ENCODE peak calls at places on chromosome 21, in four cellular contexts. One of them, this sample, is unnamed.

GRCh38 chr21:33251119-33251518 is 15.0 kb upstream of the IL10RB start:
- DNase-seq in ascending aorta: no peak
- DNase-seq in lung: no peak
- DNase-seq in BJ: no peak
- DNase-seq in this sample: no peak

GRCh38 chr21:42002421-42002958 is 7.7 kb downstream of the ZBTB21 start:
- DNase-seq in ascending aorta: no peak
- DNase-seq in lung: no peak
- DNase-seq in BJ: peak; percentile 87
- DNase-seq in this sample: peak; percentile 70

GRCh38 chr21:38171723-38172344 is 85.0 kb upstream of the KCNJ15 start:
- DNase-seq in ascending aorta: no peak
- DNase-seq in lung: no peak
- DNase-seq in BJ: no peak
- DNase-seq in this sample: peak; percentile 80

GRCh38 chr21:41833138-41834115 is 45.7 kb downstream of the PRDM15 start:
- DNase-seq in ascending aorta: no peak
- DNase-seq in lung: no peak
- DNase-seq in BJ: no peak
- DNase-seq in this sample: no peak

GRCh38 chr21:35077975-35078374 is 28.9 kb upstream of the RUNX1 start:
- DNase-seq in ascending aorta: no peak
- DNase-seq in lung: no peak
- DNase-seq in BJ: no peak
- DNase-seq in this sample: no peak

GRCh38 chr21:18772404-18772803 is 368.8 kb upstream of the TMPRSS15 start:
- DNase-seq in ascending aorta: no peak
- DNase-seq in lung: no peak
- DNase-seq in BJ: no peak
- DNase-seq in this sample: peak; percentile 31

GRCh38 chr21:33949516-33950424 is 34.2 kb upstream of the ATP5PO start:
- DNase-seq in ascending aorta: no peak
- DNase-seq in lung: no peak
- DNase-seq in BJ: no peak
- DNase-seq in this sample: no peak

GRCh38 chr21:33325222-33326067 is 675 bp downstream of the IFNAR1 start:
- DNase-seq in ascending aorta: peak; percentile 30
- DNase-seq in lung: peak; percentile 71
- DNase-seq in BJ: peak; percentile 42
- DNase-seq in this sample: peak; percentile 19

GRCh38 chr21:33800753-33801423 is 114.7 kb downstream of the ATP5PO start:
- DNase-seq in ascending aorta: no peak
- DNase-seq in lung: no peak
- DNase-seq in BJ: no peak
- DNase-seq in this sample: no peak

GRCh38 chr21:42424848-42425602 is 21.3 kb downstream of the UBASH3A start:
- DNase-seq in ascending aorta: no peak
- DNase-seq in lung: no peak
- DNase-seq in BJ: no peak
- DNase-seq in this sample: no peak

GRCh38 chr21:22120616-22121266 is 1122.5 kb downstream of the NCAM2 start:
- DNase-seq in ascending aorta: no peak
- DNase-seq in lung: no peak
- DNase-seq in BJ: no peak
- DNase-seq in this sample: no peak

GRCh38 chr21:33801424-33802405 is 113.9 kb downstream of the ATP5PO start:
- DNase-seq in ascending aorta: no peak
- DNase-seq in lung: no peak
- DNase-seq in BJ: peak; percentile 51
- DNase-seq in this sample: peak; percentile 56

GRCh38 chr21:18041012-18041411 is 203.6 kb upstream of the CHODL start:
- DNase-seq in ascending aorta: no peak
- DNase-seq in lung: no peak
- DNase-seq in BJ: no peak
- DNase-seq in this sample: no peak

GRCh38 chr21:35476616-35477395 is 427.7 kb upstream of the RUNX1 start:
- DNase-seq in ascending aorta: no peak
- DNase-seq in lung: no peak
- DNase-seq in BJ: no peak
- DNase-seq in this sample: no peak

GRCh38 chr21:30714946-30715345 is 3.6 kb downstream of the KRTAP21-3 start:
- DNase-seq in ascending aorta: no peak
- DNase-seq in lung: no peak
- DNase-seq in BJ: no peak
- DNase-seq in this sample: no peak

GRCh38 chr21:37861561-37861960 is 54.7 kb downstream of the KCNJ6 start:
- DNase-seq in ascending aorta: no peak
- DNase-seq in lung: no peak
- DNase-seq in BJ: no peak
- DNase-seq in this sample: no peak

GRCh38 chr21:29938968-29939858 is 583 bp downstream of the GRIK1 start:
- DNase-seq in ascending aorta: no peak
- DNase-seq in lung: no peak
- DNase-seq in BJ: no peak
- DNase-seq in this sample: no peak

GRCh38 chr21:38766987-38767722 is 38.6 kb upstream of the ETS2 start:
- DNase-seq in ascending aorta: no peak
- DNase-seq in lung: no peak
- DNase-seq in BJ: no peak
- DNase-seq in this sample: no peak

GRCh38 chr21:25871566-25871965 is 136.8 kb downstream of the GABPA start:
- DNase-seq in ascending aorta: no peak
- DNase-seq in lung: no peak
- DNase-seq in BJ: no peak
- DNase-seq in this sample: no peak
- TF ChIP-seq CTCF in ascending aorta: no peak
- TF ChIP-seq CTCF in lung: no peak
- TF ChIP-seq CTCF in BJ: peak; percentile 5
- TF ChIP-seq CTCF in this sample: peak; percentile 27

DNA sequence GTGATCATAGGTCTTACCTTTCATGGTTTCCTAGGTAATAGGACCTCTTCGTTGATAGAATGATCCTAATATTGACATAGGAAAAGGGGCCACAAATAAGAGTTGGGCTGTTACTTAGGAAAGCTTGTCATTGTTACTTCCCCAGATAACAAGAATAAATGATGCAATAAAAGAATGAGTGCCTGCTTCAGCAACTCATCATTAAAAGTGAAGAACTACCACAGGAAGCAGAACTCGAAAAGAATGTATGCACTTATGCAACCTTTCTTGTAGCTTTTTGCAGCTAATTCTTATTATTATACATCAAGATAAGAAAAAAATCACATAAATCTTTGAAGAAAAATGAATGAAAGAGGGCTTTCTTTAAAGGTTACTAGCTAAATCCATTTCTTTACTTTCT is 548.5 kb downstream of the LTN1 start:
- DNase-seq in ascending aorta: no peak
- DNase-seq in lung: no peak
- DNase-seq in BJ: no peak
- DNase-seq in this sample: no peak
- H3K4me3 ChIP-seq in ascending aorta: no peak overlapping the region
- H3K4me3 ChIP-seq in lung: no peak overlapping the region
- H3K4me3 ChIP-seq in BJ: no peak overlapping the region
- H3K4me3 ChIP-seq in this sample: no peak overlapping the region

DNA sequence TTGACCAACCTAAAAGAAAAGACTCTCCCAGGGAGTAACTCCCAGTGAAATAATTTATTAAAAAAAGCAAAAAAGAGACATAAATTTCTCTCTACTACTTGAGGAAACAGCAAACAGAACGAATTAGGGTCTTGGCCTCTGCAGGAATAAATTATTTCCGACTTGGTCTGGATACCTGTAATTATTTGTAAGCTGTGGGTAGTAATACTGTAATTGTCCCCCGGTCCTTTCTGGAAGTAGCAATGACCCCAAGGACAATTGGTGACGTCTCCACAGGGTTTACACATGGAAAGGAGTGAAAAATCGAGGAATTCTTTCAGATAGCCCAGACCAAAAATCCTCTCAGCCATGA is 3.7 kb upstream of the SIM2 start:
- DNase-seq in ascending aorta: no peak
- DNase-seq in lung: no peak
- DNase-seq in BJ: no peak
- DNase-seq in this sample: no peak
- H3K27me3 ChIP-seq in ascending aorta: peaks cover 73% of the 10 kb centered on the region
- H3K27me3 ChIP-seq in lung: peaks cover 23% of the 10 kb centered on the region
- H3K27me3 ChIP-seq in BJ: peaks cover 76% of the 10 kb centered on the region
- H3K27me3 ChIP-seq in this sample: peaks cover 90% of the 10 kb centered on the region

GRCh38 chr21:39849014-39849655 is 18.1 kb upstream of the PCP4 start:
- DNase-seq in ascending aorta: no peak
- DNase-seq in lung: no peak
- DNase-seq in BJ: peak; percentile 34
- DNase-seq in this sample: no peak

GRCh38 chr21:39845581-39846130 is 21.6 kb upstream of the PCP4 start:
- DNase-seq in ascending aorta: no peak
- DNase-seq in lung: no peak
- DNase-seq in BJ: no peak
- DNase-seq in this sample: peak; percentile 56

GRCh38 chr21:39850333-39850732 is 16.9 kb upstream of the PCP4 start:
- DNase-seq in ascending aorta: no peak
- DNase-seq in lung: no peak
- DNase-seq in BJ: no peak
- DNase-seq in this sample: no peak

GRCh38 chr21:39851219-39851618 is 16.0 kb upstream of the PCP4 start:
- DNase-seq in ascending aorta: no peak
- DNase-seq in lung: no peak
- DNase-seq in BJ: no peak
- DNase-seq in this sample: no peak

DNA sequence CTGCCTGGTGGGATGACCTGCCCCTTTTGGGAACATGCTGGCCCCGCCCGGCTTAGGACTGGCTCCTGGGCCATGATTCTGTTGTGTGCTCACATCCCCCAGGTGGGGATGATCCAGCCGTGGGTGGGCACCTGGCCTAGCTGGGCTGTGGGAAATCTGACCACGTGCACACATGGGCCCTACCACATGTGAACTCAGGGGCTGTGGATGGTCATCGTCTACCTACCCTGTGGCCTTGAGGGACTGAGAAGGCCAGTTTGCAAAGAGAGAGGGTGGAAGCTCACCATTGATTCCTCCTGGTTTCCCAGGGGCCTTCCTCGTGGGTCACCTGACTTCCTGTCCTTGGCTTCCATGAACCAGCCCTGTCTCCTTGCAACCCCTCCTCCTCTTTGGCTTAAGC is 19.4 kb upstream of the PCP4 start:
- DNase-seq in ascending aorta: no peak
- DNase-seq in lung: no peak
- DNase-seq in BJ: no peak
- DNase-seq in this sample: no peak
- TF ChIP-seq CTCF in ascending aorta: no peak
- TF ChIP-seq CTCF in lung: no peak
- TF ChIP-seq CTCF in BJ: no peak
- TF ChIP-seq CTCF in this sample: no peak

GRCh38 chr21:44918107-44918470 is 2.6 kb downstream of the ITGB2 start:
- DNase-seq in ascending aorta: no peak
- DNase-seq in lung: no peak
- DNase-seq in BJ: no peak
- DNase-seq in this sample: no peak

GRCh38 chr21:44916965-44917364 is 3.7 kb downstream of the ITGB2 start:
- DNase-seq in ascending aorta: no peak
- DNase-seq in lung: no peak
- DNase-seq in BJ: no peak
- DNase-seq in this sample: no peak

GRCh38 chr21:44918581-44919033 is 2.1 kb downstream of the ITGB2 start:
- DNase-seq in ascending aorta: no peak
- DNase-seq in lung: no peak
- DNase-seq in BJ: no peak
- DNase-seq in this sample: no peak

GRCh38 chr21:44919111-44919912 is 1.4 kb downstream of the ITGB2 start:
- DNase-seq in ascending aorta: no peak
- DNase-seq in lung: no peak
- DNase-seq in BJ: no peak
- DNase-seq in this sample: no peak

GRCh38 chr21:44917446-44918106 is 3.1 kb downstream of the ITGB2 start:
- DNase-seq in ascending aorta: no peak
- DNase-seq in lung: no peak
- DNase-seq in BJ: no peak
- DNase-seq in this sample: no peak
- H3K4me3 ChIP-seq in ascending aorta: no peak overlapping the region
- H3K4me3 ChIP-seq in lung: no peak overlapping the region
- H3K4me3 ChIP-seq in BJ: no peak overlapping the region
- H3K4me3 ChIP-seq in this sample: no peak overlapping the region

DNA sequence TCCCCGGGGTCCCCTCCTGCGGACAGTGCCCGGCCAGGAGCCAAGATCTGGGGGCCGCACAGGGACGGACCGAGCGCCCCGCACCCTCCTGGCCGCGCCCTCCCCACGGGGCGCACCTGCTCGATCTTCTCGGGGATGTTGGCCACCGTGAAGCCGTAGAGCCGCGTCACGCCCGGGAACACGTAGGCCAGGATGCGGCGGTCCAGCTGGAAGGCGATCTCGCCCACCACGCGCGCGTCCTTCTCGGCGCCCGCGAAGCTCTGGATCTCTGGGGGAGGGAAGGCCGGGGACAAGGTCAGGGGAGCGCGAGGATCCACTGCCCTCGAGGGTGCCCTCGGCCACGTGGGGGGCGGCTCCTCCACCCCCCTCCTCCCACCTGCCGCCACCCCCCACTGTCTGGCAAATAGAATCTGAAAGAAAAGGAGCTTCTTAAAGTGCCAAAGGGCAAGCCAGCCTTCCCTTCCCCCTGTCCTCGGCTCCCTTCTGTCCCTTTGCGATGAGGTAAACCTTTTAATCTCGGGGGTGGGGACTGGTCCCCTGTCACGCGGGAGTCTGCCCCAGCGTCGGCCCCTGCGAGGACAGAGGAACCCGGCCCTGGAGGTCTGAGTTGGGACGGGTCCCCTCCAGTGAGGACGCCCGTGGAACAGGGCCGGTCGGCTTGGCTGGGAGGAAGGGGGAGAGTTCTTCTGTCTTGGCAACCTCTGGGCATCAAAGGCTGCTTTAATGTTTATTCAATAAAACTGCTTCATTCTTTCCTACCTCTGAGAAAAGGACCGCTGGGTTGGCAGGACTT is 6.6 kb upstream of the FTCD start:
- DNase-seq in ascending aorta: no peak
- DNase-seq in lung: no peak
- DNase-seq in BJ: no peak
- DNase-seq in this sample: no peak
- H3K27me3 ChIP-seq in ascending aorta: no peaks in the 10 kb centered on the region
- H3K27me3 ChIP-seq in lung: no peaks in the 10 kb centered on the region
- H3K27me3 ChIP-seq in BJ: no peaks in the 10 kb centered on the region
- H3K27me3 ChIP-seq in this sample: peaks cover 2% of the 10 kb centered on the region

GRCh38 chr21:23131177-23131576 is 2133.0 kb downstream of the NCAM2 start:
- DNase-seq in ascending aorta: no peak
- DNase-seq in lung: no peak
- DNase-seq in BJ: no peak
- DNase-seq in this sample: no peak
- TF ChIP-seq CTCF in ascending aorta: no peak
- TF ChIP-seq CTCF in lung: no peak
- TF ChIP-seq CTCF in BJ: no peak
- TF ChIP-seq CTCF in this sample: no peak

This sample was measured in kidney epithelial cell.